ENCODE peak calls at places on chromosomes 7 and 10, in four cellular contexts. G, N, W and K are unnamed samples.
A peak's percentile ranks its signal among the peaks of the same experiment; 100 is the strongest.

GRCh38 chr7:803243-803635 is 29.0 kb upstream of the SUN1 start:
- DNase-seq in W (no peak), N (no peak), G (no peak), K (no peak)

GRCh38 chr10:110279062-110279986 is 25.4 kb downstream of the SMNDC1 start:
- DNase-seq in W (no peak), G (peak; percentile 56), N (peak; percentile 40), K (peak; percentile 82)

GRCh38 chr10:5814110-5815107 is 1.2 kb upstream of the GDI2 start:
- DNase-seq in W (no peak), G (no peak), N (peak; percentile 7), K (peak; percentile 31)

GRCh38 chr7:79403451-79403850 is 50.0 kb downstream of the MAGI2 start:
- DNase-seq in G (no peak), N (no peak), W (no peak), K (peak; percentile 66)

GRCh38 chr10:108591417-108591816 is 1331.9 kb downstream of the XPNPEP1 start:
- DNase-seq in N (no peak), G (no peak), W (no peak), K (no peak)

GRCh38 chr10:1754506-1755177 is 17.3 kb upstream of the ADARB2 start:
- DNase-seq in W (no peak), G (no peak), N (no peak), K (no peak)

GRCh38 chr10:20970708-20971107 is 73.6 kb upstream of the NEBL start:
- DNase-seq in N (no peak), G (no peak), W (no peak), K (no peak)

GRCh38 chr10:76428541-76429330 is 997.3 kb downstream of the LRMDA start:
- DNase-seq in W (no peak), G (peak; percentile 45), N (peak; percentile 85), K (peak; percentile 98)

GRCh38 chr7:70704921-70705346 is 427.0 kb upstream of the GALNT17 start:
- DNase-seq in G (no peak), W (no peak), N (no peak), K (peak; percentile 87)

GRCh38 chr10:11276475-11276990 is 258.9 kb downstream of the CELF2 start:
- DNase-seq in N (no peak), W (no peak), G (no peak), K (no peak)

GRCh38 chr7:106736508-106737201 is 75.7 kb upstream of the CCDC71L start:
- DNase-seq in G (peak; percentile 26), N (peak; percentile 49), W (no peak), K (peak; percentile 91)

DNA sequence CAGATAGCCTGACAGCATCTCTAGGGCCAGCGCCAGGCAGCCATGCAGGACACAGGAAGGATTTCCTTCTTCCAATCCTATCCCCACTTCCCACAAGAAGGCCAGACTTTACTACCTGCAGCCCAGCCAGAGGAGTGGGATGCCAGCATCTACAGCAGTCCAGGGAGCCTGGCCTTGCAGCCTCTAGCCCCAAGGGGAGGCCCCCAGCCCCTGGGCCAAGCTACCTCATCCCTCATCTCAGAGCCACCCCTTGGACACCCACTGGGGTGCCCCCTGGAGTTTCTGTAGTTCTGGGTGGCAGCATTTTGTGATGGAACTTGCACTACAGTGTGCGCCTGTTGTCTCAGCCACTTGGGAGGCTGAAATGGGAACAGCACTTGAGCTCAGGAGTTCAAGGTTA is 170.8 kb upstream of the PODXL start:
- DNase-seq in N (no peak), W (no peak), G (no peak), K (no peak)
- TF ChIP-seq CTCF in N (no peak), W (no peak), G (no peak), K (no peak)

DNA sequence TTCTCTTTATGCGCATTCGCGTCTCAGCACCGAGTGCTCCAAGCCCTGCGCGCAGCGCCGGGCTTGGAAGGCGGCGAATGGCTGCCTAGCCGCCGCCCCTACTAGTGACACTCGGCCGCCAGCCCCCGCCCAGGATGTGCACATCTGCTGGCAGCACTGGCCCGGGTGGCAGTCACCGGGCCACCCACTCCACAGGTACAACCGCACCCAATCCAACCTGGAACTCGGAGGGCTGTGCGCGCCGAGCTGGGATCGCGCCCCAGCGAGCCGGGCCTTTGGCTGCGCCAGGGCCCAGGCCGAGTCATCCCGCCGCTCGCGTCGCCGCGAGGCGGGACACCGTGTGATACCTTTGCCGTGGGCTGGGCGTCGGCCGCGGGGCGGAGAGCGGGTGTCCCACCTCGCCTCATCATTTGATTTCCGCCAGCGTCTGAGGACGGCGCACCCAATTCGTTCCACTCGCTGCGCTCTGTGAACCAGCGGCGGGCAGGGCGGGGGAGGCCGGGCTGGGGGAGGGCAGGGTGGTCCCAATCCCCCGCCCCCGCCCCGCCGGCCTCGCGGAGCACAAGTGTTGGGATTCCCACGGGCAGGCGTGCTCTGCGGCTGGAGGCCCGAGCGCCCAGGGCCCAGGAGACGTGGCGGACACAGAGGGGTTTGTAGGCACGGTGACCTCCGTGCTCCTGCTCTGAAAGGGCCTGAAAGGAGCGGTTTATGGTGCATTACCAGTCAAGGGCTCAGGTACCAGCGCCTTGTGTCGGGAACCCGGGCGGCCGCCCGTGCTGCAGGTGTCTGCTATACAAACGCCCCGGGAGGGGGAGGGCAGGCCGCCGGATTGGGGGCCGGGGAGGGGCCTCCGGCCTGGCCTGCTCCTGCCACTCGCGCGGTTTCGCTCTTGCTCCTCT is 17.8 kb upstream of the PTF1A start:
- DNase-seq in G (no peak), N (no peak), W (no peak), K (no peak)
- H3K4me3 ChIP-seq in G (no peak overlapping the region), N (no peak overlapping the region), W (no peak overlapping the region), K (no peak overlapping the region)

GRCh38 chr7:92991190-92991589 is 126.6 kb downstream of the SAMD9 start:
- DNase-seq in G (no peak), N (no peak), W (no peak), K (no peak)

GRCh38 chr7:92987543-92987942 is 130.2 kb downstream of the SAMD9 start:
- DNase-seq in G (no peak), W (no peak), N (no peak), K (peak; percentile 14)

GRCh38 chr7:92987095-92987494 is 130.7 kb downstream of the SAMD9 start:
- DNase-seq in G (no peak), W (no peak), N (no peak), K (peak; percentile 76)

GRCh38 chr7:92988941-92989540 is 128.7 kb downstream of the SAMD9 start:
- DNase-seq in W (no peak), G (no peak), N (peak; percentile 22), K (no peak)

GRCh38 chr7:92988051-92988450 is 129.7 kb downstream of the SAMD9 start:
- DNase-seq in G (no peak), W (no peak), N (peak; percentile 56), K (peak; percentile 68)
- TF ChIP-seq CTCF in G (peak; percentile 28), W (peak; percentile 31), N (peak; percentile 40), K (peak; percentile 51)

GRCh38 chr10:18647945-18648344 is 3.4 kb downstream of the NSUN6 start:
- DNase-seq in N (no peak), G (no peak), W (no peak), K (no peak)
- H3K4me3 ChIP-seq in N (no peak overlapping the region), G (no peak overlapping the region), W (no peak overlapping the region), K (no peak overlapping the region)

DNA sequence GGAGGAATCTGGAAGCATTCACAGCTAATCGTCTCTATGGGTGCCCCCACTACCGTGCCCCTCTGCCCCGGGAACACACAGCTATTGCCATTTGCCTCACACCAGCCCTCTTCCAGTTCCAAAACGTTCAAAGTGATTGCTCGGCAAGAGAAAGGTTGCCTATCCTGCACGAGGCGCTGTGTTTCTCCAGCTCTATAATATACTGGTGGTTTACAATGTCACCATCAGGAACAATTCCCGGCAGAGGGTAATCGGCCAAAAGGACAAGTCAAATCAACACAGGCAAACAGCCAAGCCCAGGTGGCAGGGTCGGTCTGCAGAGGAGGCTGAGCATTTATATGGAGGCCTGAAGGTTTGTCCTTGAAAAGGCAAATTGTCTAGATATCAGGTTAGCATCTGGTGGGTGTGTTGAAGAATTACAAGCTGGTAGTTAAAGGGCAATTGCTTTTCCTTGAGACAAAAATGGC is 29.2 kb upstream of the TNS3 start:
- DNase-seq in G (no peak), N (no peak), W (no peak), K (no peak)
- TF ChIP-seq CTCF in G (no peak), N (no peak), W (no peak), K (no peak)

DNA sequence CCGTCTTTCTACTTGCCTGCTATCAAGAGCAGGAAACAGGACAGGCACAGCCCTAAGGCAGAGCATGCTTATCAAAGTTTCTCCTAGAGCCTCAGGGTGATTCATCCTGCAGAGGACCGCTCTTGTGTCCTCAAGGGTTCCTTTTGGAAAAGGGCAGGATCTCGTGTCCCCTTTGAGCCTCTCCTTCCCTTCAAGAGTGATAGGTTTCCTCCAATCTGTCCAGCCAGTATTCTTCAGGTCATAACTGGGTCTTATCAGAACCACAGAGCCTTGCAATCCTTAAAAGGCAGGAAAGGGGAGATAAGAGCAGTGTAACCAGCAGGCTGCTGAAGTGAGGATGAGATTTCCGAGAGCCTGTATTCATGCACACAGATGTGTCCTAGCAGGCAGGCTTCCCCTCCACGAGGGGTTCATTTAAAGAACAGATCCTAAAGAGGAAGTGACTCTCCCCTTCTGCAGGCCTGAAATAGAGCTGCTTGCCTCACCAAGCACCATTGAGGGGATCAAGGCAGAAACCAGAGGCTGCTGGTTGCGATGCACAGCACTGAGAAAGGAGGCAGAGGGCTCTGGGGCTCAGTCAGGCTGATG is 90.5 kb upstream of the SVIL start:
- DNase-seq in N (no peak), G (no peak), W (no peak), K (peak; percentile 45)
- H3K4me3 ChIP-seq in N (no peak overlapping the region), G (no peak overlapping the region), W (no peak overlapping the region), K (no peak overlapping the region)

DNA sequence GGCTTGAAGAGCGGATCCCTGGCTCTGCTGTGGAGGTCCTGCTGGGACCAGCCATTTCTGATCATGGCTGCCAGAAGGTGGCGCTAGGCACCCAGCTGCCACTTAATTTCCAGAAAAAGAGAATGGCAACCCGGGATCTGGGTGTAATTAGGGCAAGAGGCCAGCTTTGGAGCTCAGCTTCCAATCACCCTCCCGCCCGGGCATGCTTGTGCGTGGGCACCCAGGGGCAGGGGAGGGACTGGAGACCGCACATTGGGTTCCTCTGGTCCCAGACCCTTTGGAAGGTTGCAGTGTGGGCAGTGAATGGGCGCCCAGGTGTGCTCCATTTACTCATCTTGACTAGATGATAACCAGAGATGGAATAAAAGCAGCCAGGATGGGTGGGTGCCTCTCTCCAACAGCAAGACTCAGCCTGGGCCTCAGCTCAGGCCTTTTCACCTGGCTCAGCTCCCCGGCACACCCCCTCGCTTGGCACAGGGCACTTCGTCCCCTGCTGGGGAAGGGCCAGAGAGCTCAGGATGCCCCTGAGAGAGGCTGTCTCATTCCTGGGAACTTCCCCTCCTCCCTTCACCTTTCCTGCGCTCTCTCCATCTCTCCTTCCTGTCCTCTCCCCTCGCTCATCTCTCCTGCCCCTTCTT is 14.7 kb downstream of the FAM241B start:
- DNase-seq in G (no peak), W (no peak), N (peak; percentile 39), K (peak; percentile 60)
- TF ChIP-seq CTCF in G (peak; percentile 93), W (peak; percentile 84), N (peak; percentile 88), K (peak; percentile 86)